ENCODE peak calls at places on chromosome 7, in four cellular contexts. S is cardiac fibroblast; E is CD8-positive, alpha-beta T cell; L is endothelial cell. R is an unnamed sample.

GRCh38 chr7:106793015-106793651 is 71.9 kb upstream of the PIK3CG start:
- DNase-seq in S (peak), E (peak), L (peak), R (no peak)

GRCh38 chr7:37007731-37008130 is 283.4 kb upstream of the AOAH start:
- DNase-seq in S (no peak), E (no peak), L (no peak), R (no peak)

GRCh38 chr7:118080947-118081346 is 103.0 kb upstream of the LSM8 start:
- DNase-seq in S (peak), E (no peak), L (no peak), R (no peak)

GRCh38 chr7:101983147-101983811 is 165.9 kb downstream of the CUX1 start:
- DNase-seq in S (no peak), E (no peak), L (no peak), R (no peak)

GRCh38 chr7:7713730-7714129 is 4.7 kb downstream of the RPA3 start:
- DNase-seq in S (no peak), E (no peak), L (no peak), R (no peak)

GRCh38 chr7:135644729-135645128 is 17.6 kb upstream of the STMP1 start:
- DNase-seq in S (no peak), E (no peak), L (no peak), R (no peak)

GRCh38 chr7:22093003-22093402 is 147.3 kb upstream of the CDCA7L start:
- DNase-seq in S (peak), E (no peak), L (no peak), R (no peak)

GRCh38 chr7:12092499-12093130 is 118.5 kb upstream of the TMEM106B start:
- DNase-seq in S (peak), E (no peak), L (no peak), R (no peak)

GRCh38 chr7:88167223-88167622 is 52.6 kb downstream of the SRI start:
- DNase-seq in S (no peak), E (no peak), L (no peak), R (no peak)

GRCh38 chr7:151402029-151402835 is 7.6 kb downstream of the WDR86 start:
- DNase-seq in S (no peak), E (no peak), L (no peak), R (no peak)

GRCh38 chr7:106493041-106493731 is 167.8 kb downstream of the CCDC71L start:
- DNase-seq in S (no peak), E (no peak), L (no peak), R (no peak)

GRCh38 chr7:44581426-44581906 is 565 bp downstream of the TMED4 start:
- DNase-seq in S (no peak), E (peak), L (no peak), R (no peak)

GRCh38 chr7:44280993-44281721 is 44.2 kb downstream of the CAMK2B start:
- DNase-seq in S (no peak), E (no peak), L (no peak), R (no peak)

GRCh38 chr7:124779620-124780019 is 14.0 kb upstream of the GPR37 start:
- DNase-seq in S (no peak), E (no peak), L (no peak), R (no peak)

DNA sequence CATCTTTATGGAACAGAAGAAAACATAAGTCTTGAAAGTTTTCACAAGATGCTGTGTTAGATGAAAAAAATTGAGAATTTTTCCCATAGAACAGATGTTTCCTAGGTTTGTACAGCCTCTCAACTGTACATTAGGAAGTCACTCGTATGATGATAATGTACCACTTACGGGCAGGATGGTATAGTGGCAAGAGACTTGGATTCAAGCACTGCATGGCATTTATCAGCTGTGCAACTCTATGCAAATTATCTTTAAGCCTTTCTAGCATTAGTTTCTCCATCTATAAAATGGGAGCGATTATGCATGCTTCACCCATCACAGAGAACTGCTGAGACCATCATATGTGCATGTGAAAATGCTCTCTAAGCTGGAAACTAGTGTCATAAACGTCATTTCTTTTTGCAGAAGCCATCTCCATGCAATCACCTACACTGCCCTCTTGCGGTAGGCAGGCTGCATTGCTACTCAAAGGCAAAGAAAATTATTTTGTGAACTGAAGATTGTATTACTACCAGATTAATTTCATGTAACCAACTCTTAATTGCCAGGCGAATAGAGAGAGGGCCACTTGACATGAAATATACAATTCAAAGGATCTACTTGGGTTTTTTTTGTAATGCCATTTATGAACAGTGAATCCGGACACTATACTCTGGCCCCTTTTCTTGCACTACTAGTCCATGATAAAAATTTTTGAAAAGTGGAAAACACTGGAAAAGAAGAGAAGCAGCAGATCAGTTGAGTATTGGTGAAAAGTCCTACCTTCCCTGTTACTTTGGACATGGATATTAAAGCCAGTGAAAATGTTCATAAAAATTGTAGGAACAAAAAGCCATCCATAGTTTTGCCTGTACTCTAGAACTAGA is 102.3 kb downstream of the JAZF1 start:
- DNase-seq in S (peak), E (peak), L (peak), R (peak)
- TF ChIP-seq CTCF in S (peak), E (peak), L (peak), R (peak)

GRCh38 chr7:99406557-99406956 is 1.8 kb downstream of the PDAP1 start:
- DNase-seq in S (no peak), E (no peak), L (no peak), R (no peak)
- TF ChIP-seq CTCF in S (no peak), E (no peak), L (no peak), R (no peak)

DNA sequence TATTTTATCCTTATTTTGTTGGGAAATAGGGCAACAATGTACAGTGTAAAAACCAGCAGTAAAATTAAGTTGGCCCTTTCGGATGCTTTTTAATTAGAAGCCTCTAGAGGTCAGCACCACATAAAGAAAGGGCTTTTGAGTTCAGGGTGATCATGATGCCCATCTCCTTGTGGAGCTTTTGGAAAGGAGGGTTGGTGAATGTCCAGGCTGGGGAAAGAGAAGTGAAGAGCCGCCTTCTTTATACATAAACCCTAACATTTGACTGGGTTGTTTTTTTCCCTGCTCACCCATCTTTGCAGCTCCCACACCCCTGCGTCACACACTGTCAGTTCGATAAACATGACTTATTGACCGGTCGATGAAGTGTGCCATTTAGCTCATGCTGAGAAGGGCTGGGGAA is 29.8 kb downstream of the MTURN start:
- DNase-seq in S (peak), E (no peak), L (no peak), R (peak)
- TF ChIP-seq CTCF in S (peak), E (peak), L (peak), R (peak)

DNA sequence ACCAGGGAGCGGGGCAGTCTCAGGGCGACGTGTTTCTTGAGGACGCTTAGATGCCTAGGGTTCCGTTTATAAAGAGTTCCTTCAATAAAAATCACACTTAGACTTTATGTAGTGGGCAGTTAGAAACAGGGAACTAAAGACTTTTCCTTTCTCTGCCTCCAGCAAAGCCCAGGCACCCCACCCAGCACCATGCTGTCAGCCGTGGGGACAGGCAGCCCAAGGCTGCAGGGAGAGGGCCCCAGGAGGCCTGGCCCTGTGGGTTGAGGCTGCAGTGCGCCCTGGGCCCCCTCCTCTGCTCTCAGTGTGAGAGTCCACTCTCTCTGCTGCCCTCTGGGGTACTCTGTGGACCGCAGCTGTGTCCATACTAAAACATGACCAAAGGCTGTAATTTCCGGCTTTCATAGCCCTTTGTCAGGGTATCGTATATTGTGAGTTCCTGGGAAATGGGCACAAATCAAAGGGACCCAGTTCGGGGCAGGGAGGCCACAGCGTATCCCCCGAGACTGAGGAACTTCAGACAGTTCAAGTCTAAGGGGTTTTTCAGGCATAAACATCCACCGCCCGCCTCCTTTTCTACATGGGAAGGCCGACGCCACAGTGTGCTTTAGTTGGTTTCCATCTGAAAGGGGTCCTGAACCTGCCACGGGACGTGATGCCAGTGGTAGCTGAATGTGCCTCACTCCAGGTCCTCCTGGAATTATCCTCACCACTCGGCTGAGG is 59.7 kb downstream of the DNAJB6 start:
- DNase-seq in S (no peak), E (no peak), L (no peak), R (no peak)
- TF ChIP-seq CTCF in S (no peak), E (no peak), L (no peak), R (no peak)

GRCh38 chr7:1239455-1240295 is 7.0 kb downstream of the UNCX start:
- DNase-seq in S (no peak), E (no peak), L (no peak), R (no peak)

GRCh38 chr7:1240917-1241509 is 8.3 kb downstream of the UNCX start:
- DNase-seq in S (no peak), E (no peak), L (no peak), R (no peak)

GRCh38 chr7:1241510-1242128 is 8.9 kb downstream of the UNCX start:
- DNase-seq in S (no peak), E (no peak), L (no peak), R (no peak)

GRCh38 chr7:1238363-1239331 is 6.0 kb downstream of the UNCX start:
- DNase-seq in S (no peak), E (no peak), L (no peak), R (no peak)

GRCh38 chr7:1240296-1240820 is 7.7 kb downstream of the UNCX start:
- DNase-seq in S (no peak), E (no peak), L (no peak), R (no peak)
- TF ChIP-seq CTCF in S (no peak), E (no peak), L (no peak), R (no peak)